ENCODE peak calls at places on chromosome 3, in four cellular contexts. L is hepatocyte, U is RWPE1, Q is pancreas. A is an unnamed sample.

GRCh38 chr3:141482250-141482937 is 4.4 kb upstream of the RASA2 start:
- DNase-seq in U (peak), L (no peak), Q (no peak), A (no peak)

GRCh38 chr3:67215690-67216089 is 217.6 kb downstream of the KBTBD8 start:
- DNase-seq in L (no peak), U (no peak), Q (no peak), A (no peak)

GRCh38 chr3:123225557-123225956 is 23.8 kb downstream of the SEC22A start:
- DNase-seq in U (no peak), Q (no peak), L (no peak), A (no peak)

GRCh38 chr3:182490601-182491485 is 302.5 kb upstream of the ATP11B start:
- DNase-seq in Q (no peak), L (peak), U (peak), A (no peak)

GRCh38 chr3:154779571-154779970 is 300.5 kb upstream of the MME start:
- DNase-seq in L (no peak), Q (no peak), U (peak), A (no peak)

GRCh38 chr3:156431334-156432121 is 123.4 kb downstream of the SSR3 start:
- DNase-seq in Q (no peak), L (no peak), U (peak), A (no peak)

GRCh38 chr3:47865192-47865591 is 62.3 kb downstream of the DHX30 start:
- DNase-seq in L (no peak), Q (no peak), U (no peak), A (peak)

GRCh38 chr3:184177331-184177731 is 2.7 kb downstream of the AP2M1 start:
- DNase-seq in Q (no peak), L (peak), U (no peak), A (peak)

GRCh38 chr3:128076783-128077624 is 24.8 kb downstream of the SEC61A1 start:
- DNase-seq in U (no peak), L (peak), Q (no peak), A (no peak)

GRCh38 chr3:20197775-20198174 is 11.8 kb upstream of the SGO1 start:
- DNase-seq in L (peak), Q (no peak), U (no peak), A (no peak)

GRCh38 chr3:24237971-24238767 is 256.5 kb downstream of the THRB start:
- DNase-seq in U (peak), Q (peak), L (peak), A (peak)

GRCh38 chr3:159814161-159814560 is 174.5 kb upstream of the IL12A start:
- DNase-seq in L (peak), U (peak), Q (no peak), A (no peak)

GRCh38 chr3:182690163-182690562 is 103.1 kb upstream of the ATP11B start:
- DNase-seq in L (no peak), U (no peak), Q (no peak), A (no peak)

GRCh38 chr3:14133188-14133800 is 8.4 kb downstream of the TMEM43 start:
- DNase-seq in L (no peak), U (no peak), Q (no peak), A (no peak)

GRCh38 chr3:82353281-82354171 is 592.1 kb upstream of the GBE1 start:
- DNase-seq in U (no peak), Q (peak), L (no peak), A (no peak)

GRCh38 chr3:1469248-1469647 is 376.4 kb downstream of the CNTN6 start:
- DNase-seq in U (no peak), L (no peak), Q (no peak), A (no peak)

GRCh38 chr3:46883252-46884185 is 6.0 kb downstream of the PTH1R start:
- DNase-seq in L (peak), U (no peak), Q (no peak), A (peak)

GRCh38 chr3:127803619-127804018 is 18.7 kb downstream of the MGLL start:
- DNase-seq in L (no peak), Q (no peak), U (peak), A (no peak)

GRCh38 chr3:184562146-184562861 is 719 bp downstream of the EPHB3 start:
- DNase-seq in L (no peak), U (no peak), Q (no peak), A (no peak)

GRCh38 chr3:190574473-190574872 is 60.6 kb downstream of the IL1RAP start:
- DNase-seq in Q (no peak), L (no peak), U (no peak), A (no peak)

GRCh38 chr3:58459160-58459559 is 25.5 kb upstream of the PDHB start:
- DNase-seq in U (no peak), Q (no peak), L (no peak), A (no peak)

GRCh38 chr3:104102386-104102785 is 1264.3 kb upstream of the ALCAM start:
- DNase-seq in U (peak), L (peak), Q (no peak), A (peak)

GRCh38 chr3:99878005-99878404 is 60.3 kb downstream of the CMSS1 start:
- DNase-seq in L (peak), Q (no peak), U (peak), A (no peak)

GRCh38 chr3:194689493-194689901 is 3.8 kb downstream of the FAM43A start:
- DNase-seq in U (no peak), Q (no peak), L (peak), A (no peak)

GRCh38 chr3:42600111-42600957 is at the start of gene NKTR:
- DNase-seq in L (peak), U (peak), Q (peak), A (peak)

GRCh38 chr3:37668431-37668830 is 193.2 kb upstream of the CTDSPL start:
- DNase-seq in U (no peak), Q (peak), L (no peak), A (no peak)

GRCh38 chr3:72336821-72337479 is 511.3 kb downstream of the SHQ1 start:
- DNase-seq in L (peak), Q (no peak), U (peak), A (peak)

GRCh38 chr3:148532774-148533173 is 164.9 kb upstream of the AGTR1 start:
- DNase-seq in Q (no peak), U (no peak), L (no peak), A (no peak)

GRCh38 chr3:151919030-151919328 is 45.5 kb downstream of the SUCNR1 start:
- DNase-seq in L (no peak), U (no peak), Q (no peak), A (no peak)

GRCh38 chr3:78732471-78732870 is 1035.3 kb downstream of the ROBO1 start:
- DNase-seq in Q (no peak), L (no peak), U (no peak), A (no peak)

GRCh38 chr3:123028233-123028828 is 768 bp upstream of the SEMA5B start:
- DNase-seq in L (peak), U (peak), Q (peak), A (peak)

GRCh38 chr3:126604691-126605090 is 46.0 kb upstream of the C3orf22 start:
- DNase-seq in Q (no peak), U (no peak), L (no peak), A (no peak)

GRCh38 chr3:120596853-120597223 is 702 bp downstream of the NDUFB4 start:
- DNase-seq in L (no peak), Q (no peak), U (no peak), A (no peak)
- H3K27ac ChIP-seq in L (peak), Q (no peak), U (peak), A (no peak)

GRCh38 chr3:134326126-134326525 is 48.1 kb downstream of the AMOTL2 start:
- DNase-seq in Q (no peak), L (no peak), U (no peak), A (peak)

GRCh38 chr3:134327594-134327975 is 46.7 kb downstream of the AMOTL2 start:
- DNase-seq in L (no peak), Q (no peak), U (peak), A (peak)

GRCh38 chr3:134328147-134328591 is 46.1 kb downstream of the AMOTL2 start:
- DNase-seq in L (no peak), U (peak), Q (no peak), A (no peak)

GRCh38 chr3:134325722-134326121 is 48.5 kb downstream of the AMOTL2 start:
- DNase-seq in U (no peak), L (no peak), Q (peak), A (peak)

DNA sequence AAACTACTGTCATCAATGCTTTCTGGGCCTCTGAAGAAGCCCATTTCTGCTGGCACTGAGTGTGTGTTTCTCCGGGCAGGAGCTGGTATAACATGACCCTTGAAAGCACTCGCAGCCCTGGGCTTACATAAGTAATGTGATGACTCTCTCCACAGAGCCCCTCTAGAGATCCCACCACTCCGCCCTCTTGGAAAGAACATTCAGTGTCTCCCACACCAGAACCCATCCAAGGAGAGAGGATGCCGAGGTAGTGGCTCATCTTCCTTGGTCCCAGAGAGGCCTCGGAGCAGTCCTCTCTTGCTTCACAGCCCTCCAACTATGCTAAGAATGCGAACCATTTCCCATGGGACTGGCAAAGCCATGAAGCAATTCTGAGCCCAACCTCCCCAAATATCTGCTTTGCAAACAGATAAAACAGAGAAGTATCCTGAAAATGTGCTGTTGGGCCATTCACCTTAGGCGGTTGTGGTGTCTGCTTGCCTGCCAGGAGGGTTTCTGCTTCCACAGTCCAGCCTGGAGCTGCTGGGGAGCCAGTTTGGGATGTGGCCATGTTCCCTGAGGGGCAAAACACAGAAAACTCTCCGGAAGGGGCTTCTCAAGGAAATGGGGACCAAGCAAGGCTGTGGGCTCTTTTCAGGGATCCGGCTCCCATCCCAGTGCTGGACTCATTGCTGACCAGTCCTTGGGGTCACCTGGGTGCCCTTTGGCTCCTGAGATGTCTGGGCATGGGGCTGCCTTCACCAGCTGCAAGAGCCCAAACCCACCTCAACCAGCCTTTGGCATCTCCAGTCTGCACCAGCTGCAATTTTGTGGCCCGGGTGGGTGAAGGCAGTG is 47.3 kb downstream of the AMOTL2 start:
- DNase-seq in U (peak), L (peak), Q (no peak), A (peak)
- H3K27ac ChIP-seq in U (peak), L (peak), Q (peak), A (no peak)

DNA sequence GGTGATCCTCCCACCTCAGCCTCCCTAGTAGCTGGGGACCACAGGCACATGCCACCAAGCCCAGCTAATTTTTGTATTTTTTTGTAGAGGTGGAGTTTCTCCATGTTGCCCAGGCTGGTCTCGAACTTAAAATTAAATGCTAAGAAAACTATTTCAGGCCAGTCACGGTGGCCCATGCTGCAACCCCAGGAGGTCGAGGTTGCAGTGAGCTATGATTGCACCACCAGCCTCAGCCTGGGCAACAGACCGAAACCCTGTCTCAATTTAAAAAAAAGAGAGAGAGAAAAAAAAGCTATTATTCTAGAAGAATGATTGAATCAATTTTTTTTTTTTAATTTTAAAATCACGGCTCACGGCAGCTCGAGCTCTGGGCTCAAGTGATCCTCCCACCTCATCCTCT is 4.7 kb downstream of the SLC51A start:
- DNase-seq in Q (no peak), L (no peak), U (no peak), A (no peak)
- H3K27ac ChIP-seq in Q (no peak), L (no peak), U (no peak), A (no peak)

GRCh38 chr3:150038830-150039229 is 68.1 kb upstream of the PFN2 start:
- DNase-seq in Q (no peak), U (no peak), L (no peak), A (no peak)
- H3K27ac ChIP-seq in Q (no peak), U (no peak), L (no peak), A (no peak)

GRCh38 chr3:130702985-130703384 is 43.6 kb downstream of the PIK3R4 start:
- DNase-seq in Q (no peak), L (peak), U (no peak), A (no peak)
- H3K27ac ChIP-seq in Q (no peak), L (no peak), U (no peak), A (no peak)

GRCh38 chr3:168579010-168579409 is 483.3 kb upstream of the GOLIM4 start:
- DNase-seq in U (no peak), Q (no peak), L (no peak), A (no peak)
- H3K27ac ChIP-seq in U (no peak), Q (no peak), L (no peak), A (no peak)

A was measured in WERI-Rb-1.